ENCODE peak calls at places on chromosomes 5 and 9, in nine cellular contexts. Z, C, N, X, L, Q, V, B and D are unnamed samples.

GRCh38 chr9:76027426-76027825 is 137.0 kb downstream of the PCSK5 start:
- DNase-seq in V (no peak), C (peak; percentile 84), X (no peak), Z (no peak), B (no peak), Q (no peak), N (no peak), L (no peak), D (no peak)

GRCh38 chr5:176895350-176895749 is 3.8 kb downstream of the HK3 start:
- DNase-seq in Q (no peak), X (no peak), L (no peak), Z (no peak), V (no peak), N (no peak), B (no peak), C (no peak), D (no peak)

GRCh38 chr5:66814146-66814991 is 218.2 kb downstream of the MAST4 start:
- DNase-seq in Q (peak; percentile 50), V (peak; percentile 59), X (peak; percentile 39), N (peak; percentile 5), Z (no peak), L (peak; percentile 40), C (peak; percentile 34), B (peak; percentile 51), D (no peak)

GRCh38 chr9:72533322-72533721 is 11.9 kb downstream of the TMC1 start:
- DNase-seq in Q (peak; percentile 38), V (no peak), B (no peak), L (no peak), N (no peak), X (peak; percentile 58), C (peak; percentile 85), Z (no peak), D (peak; percentile 61)

GRCh38 chr5:149141224-149141956 is at the start of gene ABLIM3:
- DNase-seq in C (no peak), L (peak; percentile 62), Q (peak; percentile 58), N (no peak), V (peak; percentile 55), X (peak; percentile 53), B (peak; percentile 64), Z (no peak), D (no peak)

GRCh38 chr5:5605170-5605764 is 182.8 kb downstream of the ICE1 start:
- DNase-seq in Z (no peak), B (no peak), C (no peak), V (no peak), L (no peak), N (no peak), X (no peak), Q (no peak), D (no peak)

GRCh38 chr5:79032031-79032711 is 37.3 kb downstream of the DMGDH start:
- DNase-seq in C (peak; percentile 35), Q (no peak), V (no peak), L (no peak), N (no peak), X (no peak), Z (no peak), B (no peak), D (no peak)

GRCh38 chr9:4590430-4591122 is 71.5 kb upstream of the PLPP6 start:
- DNase-seq in B (no peak), Z (no peak), L (no peak), Q (no peak), C (peak; percentile 25), V (no peak), N (no peak), X (no peak), D (no peak)

GRCh38 chr9:34376596-34377401 is at the start of gene MYORG:
- DNase-seq in V (peak; percentile 64), B (peak; percentile 92), Z (peak; percentile 50), N (peak; percentile 82), C (peak; percentile 84), L (peak; percentile 95), Q (peak; percentile 99), X (peak; percentile 91), D (peak; percentile 72)

GRCh38 chr5:107337281-107337680 is 333.5 kb downstream of the EFNA5 start:
- DNase-seq in Q (peak; percentile 19), C (peak; percentile 35), N (no peak), L (no peak), V (no peak), X (no peak), Z (no peak), B (no peak), D (no peak)

GRCh38 chr5:141986072-141986471 is 17.2 kb downstream of the RNF14 start:
- DNase-seq in C (no peak), X (no peak), Q (no peak), L (no peak), B (no peak), V (no peak), N (no peak), Z (no peak), D (no peak)

GRCh38 chr5:141978389-141978788 is 9.5 kb downstream of the RNF14 start:
- DNase-seq in N (no peak), L (no peak), C (no peak), Z (no peak), X (no peak), V (no peak), B (no peak), Q (no peak), D (no peak)

DNA sequence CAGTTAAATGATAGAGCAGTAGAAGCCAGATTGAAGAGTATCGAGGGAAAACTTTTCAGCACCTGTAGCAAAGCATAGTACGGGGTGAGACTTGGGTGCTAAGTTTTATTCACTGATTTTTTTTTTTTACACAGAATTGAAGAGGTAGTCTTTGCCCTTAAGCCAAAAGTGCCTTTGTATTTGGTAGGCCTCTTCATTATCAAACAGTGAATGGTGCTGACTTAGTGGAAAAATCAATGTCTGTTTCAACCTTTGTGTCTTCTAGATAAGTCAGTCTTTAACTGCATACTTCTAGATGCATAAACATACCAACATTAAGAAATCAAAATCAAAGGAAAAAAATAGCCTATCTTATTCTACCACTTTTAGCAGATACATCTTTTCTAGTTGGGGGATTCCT is 13.7 kb downstream of the RNF14 start:
- DNase-seq in B (no peak), C (no peak), X (no peak), N (no peak), Z (no peak), L (no peak), V (no peak), Q (no peak), D (no peak)
- H3K36me3 ChIP-seq in B (no peaks in the 10 kb centered on the region), C (peaks cover 14% of the 10 kb centered on the region), X (no peaks in the 10 kb centered on the region), N (peaks cover 2% of the 10 kb centered on the region), Z (peaks cover 16% of the 10 kb centered on the region), L (peaks cover 85% of the 10 kb centered on the region), V (peaks cover 79% of the 10 kb centered on the region), Q (peaks cover 12% of the 10 kb centered on the region), D (peaks cover 2% of the 10 kb centered on the region)

GRCh38 chr9:95887926-95888497 is 12.5 kb downstream of the ERCC6L2 start:
- DNase-seq in L (no peak), V (no peak), N (no peak), Q (no peak), C (no peak), B (no peak), Z (no peak), X (no peak), D (no peak)
- H3K4me3 ChIP-seq in L (no peak overlapping the region), V (no peak overlapping the region), N (no peak overlapping the region), Q (no peak overlapping the region), C (no peak overlapping the region), B (no peak overlapping the region), Z (no peak overlapping the region), X (no peak overlapping the region), D (no peak overlapping the region)

GRCh38 chr9:121328876-121329681 is 41.0 kb downstream of the STOM start:
- DNase-seq in V (no peak), B (no peak), L (no peak), Q (no peak), C (no peak), X (no peak), N (no peak), Z (no peak), D (no peak)

GRCh38 chr9:121331549-121331948 is 38.5 kb downstream of the STOM start:
- DNase-seq in C (no peak), L (no peak), N (no peak), Q (no peak), B (no peak), V (no peak), Z (no peak), X (no peak), D (no peak)

GRCh38 chr9:121328476-121328875 is 41.6 kb downstream of the STOM start:
- DNase-seq in N (no peak), L (no peak), Q (no peak), B (no peak), V (no peak), C (no peak), X (no peak), Z (no peak), D (no peak)

GRCh38 chr9:121333950-121334773 is 35.9 kb downstream of the STOM start:
- DNase-seq in V (no peak), B (no peak), L (no peak), C (no peak), Z (no peak), Q (no peak), X (no peak), N (no peak), D (no peak)

DNA sequence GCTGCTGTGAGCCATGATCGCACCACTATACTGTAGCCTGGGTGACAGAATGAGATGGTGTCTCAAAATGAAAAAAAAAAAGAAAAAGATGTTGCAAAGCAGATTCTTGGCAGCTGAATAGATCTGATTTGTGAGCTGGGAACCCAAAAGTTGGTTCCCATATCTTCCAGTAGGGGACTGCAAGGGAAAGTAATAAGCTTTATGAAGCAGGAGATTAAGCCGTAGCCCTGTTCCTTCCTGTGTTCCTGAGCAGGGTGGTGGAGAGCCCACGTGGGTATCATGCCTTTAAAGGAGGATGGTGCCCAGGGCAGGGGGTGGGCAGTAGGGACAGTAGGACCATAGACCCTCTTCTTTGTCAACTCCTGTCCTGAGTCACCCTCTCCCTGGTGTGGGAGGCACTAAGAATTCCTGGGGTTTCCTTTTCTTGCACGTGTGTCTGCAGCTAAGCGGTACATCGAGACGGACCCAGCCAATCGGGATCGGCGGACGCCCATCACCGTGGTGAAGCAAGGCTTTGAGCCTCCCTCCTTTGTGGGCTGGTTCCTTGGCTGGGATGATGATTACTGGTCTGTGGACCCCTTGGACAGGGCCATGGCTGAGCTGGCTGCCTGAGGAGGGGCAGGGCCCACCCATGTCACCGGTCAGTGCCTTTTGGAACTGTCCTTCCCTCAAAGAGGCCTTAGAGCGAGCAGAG is 37.9 kb downstream of the STOM start:
- DNase-seq in Z (peak; percentile 21), X (no peak), V (peak; percentile 46), Q (no peak), C (no peak), B (no peak), L (peak; percentile 61), N (no peak), D (no peak)
- TF ChIP-seq CTCF in Z (peak; percentile 65), X (peak; percentile 21), V (peak; percentile 51), Q (no peak), C (peak; percentile 67), B (peak; percentile 46), L (peak; percentile 52), N (no peak), D (peak; percentile 2)

GRCh38 chr5:72994578-72994977 is 38.7 kb downstream of the FCHO2 start:
- DNase-seq in Z (no peak), X (no peak), N (no peak), B (no peak), V (no peak), L (no peak), Q (no peak), C (no peak), D (no peak)

GRCh38 chr5:72999916-73000315 is 44.1 kb downstream of the FCHO2 start:
- DNase-seq in Z (no peak), C (no peak), L (no peak), N (no peak), Q (no peak), V (no peak), X (no peak), B (no peak), D (no peak)

GRCh38 chr5:72991394-72991793 is 35.6 kb downstream of the FCHO2 start:
- DNase-seq in L (no peak), C (peak; percentile 13), V (no peak), Q (no peak), N (no peak), X (no peak), B (no peak), Z (no peak), D (no peak)

GRCh38 chr5:72996632-72997031 is 40.8 kb downstream of the FCHO2 start:
- DNase-seq in V (no peak), L (no peak), B (no peak), Z (no peak), C (no peak), X (no peak), Q (no peak), N (no peak), D (no peak)
- H3K36me3 ChIP-seq in V (peaks cover 9% of the 10 kb centered on the region), L (no peaks in the 10 kb centered on the region), B (peaks cover 4% of the 10 kb centered on the region), Z (no peaks in the 10 kb centered on the region), C (no peaks in the 10 kb centered on the region), X (no peaks in the 10 kb centered on the region), Q (no peaks in the 10 kb centered on the region), N (no peaks in the 10 kb centered on the region), D (no peaks in the 10 kb centered on the region)